ENCODE peak calls at places on chromosomes 6 and 20, in nine cellular contexts. One of them, this sample, is unnamed.

GRCh38 chr6:148261470-148261869 is 81.2 kb upstream of the SASH1 start:
- DNase-seq in activated T-cell treated with anti-CD3 and anti-CD28 coated beads for 1 hour: no peak
- DNase-seq in GM23338: no peak
- DNase-seq in occipital lobe: no peak
- DNase-seq in KBM-7: no peak
- DNase-seq in neural crest cell: no peak
- DNase-seq in esophagus squamous epithelium: no peak
- DNase-seq in OCI-M1: no peak
- DNase-seq in endothelial cell: no peak
- DNase-seq in this sample: no peak

GRCh38 chr6:147752686-147753418 is 244.4 kb downstream of the SAMD5 start:
- DNase-seq in neural crest cell: no peak
- DNase-seq in activated T-cell treated with anti-CD3 and anti-CD28 coated beads for 1 hour: no peak
- DNase-seq in KBM-7: no peak
- DNase-seq in OCI-M1: no peak
- DNase-seq in occipital lobe: no peak
- DNase-seq in GM23338: no peak
- DNase-seq in esophagus squamous epithelium: no peak
- DNase-seq in endothelial cell: no peak
- DNase-seq in this sample: no peak

GRCh38 chr6:44001318-44001868 is 125.9 kb downstream of the MRPL14 start:
- DNase-seq in activated T-cell treated with anti-CD3 and anti-CD28 coated beads for 1 hour: no peak
- DNase-seq in endothelial cell: no peak
- DNase-seq in KBM-7: peak
- DNase-seq in OCI-M1: peak
- DNase-seq in occipital lobe: no peak
- DNase-seq in neural crest cell: no peak
- DNase-seq in esophagus squamous epithelium: no peak
- DNase-seq in GM23338: peak
- DNase-seq in this sample: peak

GRCh38 chr6:148005806-148006205 is 336.8 kb upstream of the SASH1 start:
- DNase-seq in neural crest cell: no peak
- DNase-seq in GM23338: no peak
- DNase-seq in esophagus squamous epithelium: no peak
- DNase-seq in activated T-cell treated with anti-CD3 and anti-CD28 coated beads for 1 hour: no peak
- DNase-seq in KBM-7: no peak
- DNase-seq in OCI-M1: no peak
- DNase-seq in endothelial cell: no peak
- DNase-seq in occipital lobe: no peak
- DNase-seq in this sample: no peak

GRCh38 chr6:45438849-45439406 is 61.2 kb upstream of the SUPT3H start:
- DNase-seq in KBM-7: peak
- DNase-seq in esophagus squamous epithelium: no peak
- DNase-seq in endothelial cell: no peak
- DNase-seq in OCI-M1: peak
- DNase-seq in neural crest cell: no peak
- DNase-seq in activated T-cell treated with anti-CD3 and anti-CD28 coated beads for 1 hour: no peak
- DNase-seq in GM23338: no peak
- DNase-seq in occipital lobe: no peak
- DNase-seq in this sample: no peak

GRCh38 chr6:160088069-160088773 is 33.4 kb upstream of the SLC22A1 start:
- DNase-seq in neural crest cell: peak
- DNase-seq in endothelial cell: peak
- DNase-seq in occipital lobe: peak
- DNase-seq in esophagus squamous epithelium: no peak
- DNase-seq in OCI-M1: peak
- DNase-seq in activated T-cell treated with anti-CD3 and anti-CD28 coated beads for 1 hour: no peak
- DNase-seq in KBM-7: peak
- DNase-seq in GM23338: peak
- DNase-seq in this sample: no peak

GRCh38 chr6:134317471-134318131 is at the start of gene SGK1:
- DNase-seq in activated T-cell treated with anti-CD3 and anti-CD28 coated beads for 1 hour: peak
- DNase-seq in GM23338: peak
- DNase-seq in OCI-M1: no peak
- DNase-seq in KBM-7: no peak
- DNase-seq in neural crest cell: peak
- DNase-seq in occipital lobe: peak
- DNase-seq in endothelial cell: peak
- DNase-seq in esophagus squamous epithelium: no peak
- DNase-seq in this sample: peak

GRCh38 chr6:44128020-44128917 is 915 bp downstream of the TMEM63B start:
- DNase-seq in neural crest cell: peak
- DNase-seq in KBM-7: peak
- DNase-seq in occipital lobe: peak
- DNase-seq in OCI-M1: peak
- DNase-seq in activated T-cell treated with anti-CD3 and anti-CD28 coated beads for 1 hour: no peak
- DNase-seq in endothelial cell: peak
- DNase-seq in GM23338: peak
- DNase-seq in esophagus squamous epithelium: no peak
- DNase-seq in this sample: peak

GRCh38 chr20:44431502-44432234 is 44.0 kb upstream of the TTPAL start:
- DNase-seq in neural crest cell: no peak
- DNase-seq in GM23338: peak
- DNase-seq in OCI-M1: no peak
- DNase-seq in activated T-cell treated with anti-CD3 and anti-CD28 coated beads for 1 hour: no peak
- DNase-seq in esophagus squamous epithelium: no peak
- DNase-seq in endothelial cell: no peak
- DNase-seq in occipital lobe: no peak
- DNase-seq in KBM-7: no peak
- DNase-seq in this sample: peak

GRCh38 chr20:63087872-63088680 is 81.3 kb upstream of the BHLHE23 start:
- DNase-seq in OCI-M1: no peak
- DNase-seq in esophagus squamous epithelium: no peak
- DNase-seq in activated T-cell treated with anti-CD3 and anti-CD28 coated beads for 1 hour: no peak
- DNase-seq in occipital lobe: no peak
- DNase-seq in neural crest cell: no peak
- DNase-seq in endothelial cell: no peak
- DNase-seq in KBM-7: no peak
- DNase-seq in GM23338: no peak
- DNase-seq in this sample: peak

GRCh38 chr6:89433637-89434499 is 916 bp downstream of the ANKRD6 start:
- DNase-seq in OCI-M1: peak
- DNase-seq in endothelial cell: peak
- DNase-seq in occipital lobe: no peak
- DNase-seq in activated T-cell treated with anti-CD3 and anti-CD28 coated beads for 1 hour: peak
- DNase-seq in esophagus squamous epithelium: no peak
- DNase-seq in neural crest cell: no peak
- DNase-seq in GM23338: peak
- DNase-seq in KBM-7: peak
- DNase-seq in this sample: no peak

GRCh38 chr20:13611726-13612125 is 27.0 kb downstream of the TASP1 start:
- DNase-seq in activated T-cell treated with anti-CD3 and anti-CD28 coated beads for 1 hour: no peak
- DNase-seq in OCI-M1: no peak
- DNase-seq in esophagus squamous epithelium: no peak
- DNase-seq in occipital lobe: no peak
- DNase-seq in GM23338: no peak
- DNase-seq in KBM-7: no peak
- DNase-seq in endothelial cell: no peak
- DNase-seq in neural crest cell: no peak
- DNase-seq in this sample: no peak

GRCh38 chr6:143940011-143940597 is 68.0 kb downstream of the PLAGL1 start:
- DNase-seq in KBM-7: peak
- DNase-seq in activated T-cell treated with anti-CD3 and anti-CD28 coated beads for 1 hour: peak
- DNase-seq in OCI-M1: peak
- DNase-seq in GM23338: peak
- DNase-seq in endothelial cell: peak
- DNase-seq in esophagus squamous epithelium: no peak
- DNase-seq in occipital lobe: no peak
- DNase-seq in neural crest cell: peak
- DNase-seq in this sample: peak

GRCh38 chr6:20706293-20707165 is 172.3 kb downstream of the CDKAL1 start:
- DNase-seq in esophagus squamous epithelium: no peak
- DNase-seq in endothelial cell: no peak
- DNase-seq in occipital lobe: no peak
- DNase-seq in GM23338: no peak
- DNase-seq in neural crest cell: no peak
- DNase-seq in activated T-cell treated with anti-CD3 and anti-CD28 coated beads for 1 hour: no peak
- DNase-seq in OCI-M1: no peak
- DNase-seq in KBM-7: no peak
- DNase-seq in this sample: no peak